ENCODE peak calls at places on chromosomes 5 and 9, in eight cellular contexts. R, J, G, L, M, Y, H and V are unnamed samples.

GRCh38 chr5:13477118-13477737 is 467.3 kb downstream of the DNAH5 start:
- DNase-seq in H (no peak), Y (no peak), J (no peak), G (no peak), R (peak; percentile 89), L (no peak), M (no peak), V (no peak)

GRCh38 chr5:14406554-14406849 is 175.1 kb upstream of the OTULINL start:
- DNase-seq in R (peak; percentile 97), L (no peak), Y (no peak), G (no peak), M (no peak), H (peak; percentile 46), J (no peak), V (no peak)

GRCh38 chr5:141507387-141508091 is 18.7 kb downstream of the PCDHGC5 start:
- DNase-seq in R (peak; percentile 94), H (peak; percentile 52), J (no peak), L (no peak), G (peak; percentile 65), Y (peak; percentile 64), M (no peak), V (peak; percentile 64)

GRCh38 chr5:145697251-145698016 is 137.7 kb downstream of the PRELID2 start:
- DNase-seq in J (peak; percentile 21), H (peak; percentile 19), R (peak; percentile 49), G (no peak), L (no peak), Y (no peak), M (no peak), V (no peak)

GRCh38 chr9:136433043-136433715 is 6.5 kb downstream of the INPP5E start:
- DNase-seq in H (no peak), J (no peak), G (no peak), M (no peak), L (no peak), Y (no peak), R (no peak), V (no peak)

GRCh38 chr5:138257583-138257982 is 16.8 kb downstream of the GFRA3 start:
- DNase-seq in J (no peak), M (no peak), Y (no peak), L (no peak), R (no peak), H (no peak), G (no peak), V (no peak)

GRCh38 chr5:160925281-160925680 is 73.3 kb upstream of the ATP10B start:
- DNase-seq in J (peak; percentile 42), H (no peak), R (no peak), L (no peak), M (no peak), Y (no peak), G (no peak), V (no peak)

GRCh38 chr5:94025788-94026473 is 284.5 kb upstream of the POU5F2 start:
- DNase-seq in H (peak; percentile 47), J (peak; percentile 57), R (no peak), M (no peak), Y (no peak), G (no peak), L (no peak), V (no peak)

GRCh38 chr9:24286761-24287160 is 258.9 kb downstream of the IZUMO3 start:
- DNase-seq in M (no peak), L (no peak), J (no peak), H (no peak), R (no peak), Y (no peak), G (no peak), V (no peak)

GRCh38 chr9:132370592-132370991 is 15.8 kb upstream of the SETX start:
- DNase-seq in M (no peak), Y (no peak), G (no peak), L (no peak), H (no peak), J (no peak), R (no peak), V (no peak)

DNA sequence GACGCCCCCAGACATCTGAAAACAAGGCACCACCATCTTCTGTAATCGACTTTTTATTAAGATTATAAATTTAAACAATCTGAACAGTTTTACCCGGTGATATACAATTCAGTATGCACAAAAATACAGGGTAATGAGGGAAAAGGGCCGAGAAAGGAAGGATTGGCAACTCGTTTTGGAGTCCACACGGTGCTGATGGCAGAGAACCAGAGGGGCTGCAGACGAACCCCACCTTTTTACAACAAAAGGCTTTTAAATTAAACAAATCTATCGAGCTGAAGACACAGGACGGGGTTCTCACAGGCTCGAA is 2.6 kb downstream of the IER5L start:
- DNase-seq in Y (no peak), L (no peak), M (no peak), G (no peak), R (no peak), H (no peak), J (no peak), V (no peak)
- H3K27ac ChIP-seq in Y (peak overlapping the region; percentile 89), L (peak overlapping the region; percentile 100), M (peak overlapping the region; percentile 95), G (peak overlapping the region; percentile 97), R (peak overlapping the region; percentile 97), H (peak overlapping the region; percentile 99), J (peak overlapping the region; percentile 93), V (peak overlapping the region; percentile 100)

GRCh38 chr9:2029666-2030170 is 14.6 kb downstream of the SMARCA2 start:
- DNase-seq in H (no peak), Y (no peak), L (no peak), M (no peak), J (no peak), R (no peak), G (no peak), V (no peak)

GRCh38 chr9:2027761-2028160 is 12.6 kb downstream of the SMARCA2 start:
- DNase-seq in M (no peak), J (no peak), L (no peak), H (no peak), G (no peak), R (no peak), Y (no peak), V (no peak)

GRCh38 chr9:2026598-2026997 is 11.5 kb downstream of the SMARCA2 start:
- DNase-seq in J (no peak), H (no peak), G (no peak), R (no peak), M (no peak), L (no peak), Y (no peak), V (no peak)

GRCh38 chr9:2026181-2026580 is 11.0 kb downstream of the SMARCA2 start:
- DNase-seq in M (no peak), R (no peak), Y (no peak), H (no peak), L (no peak), J (no peak), G (no peak), V (no peak)

GRCh38 chr9:2028888-2029287 is 13.7 kb downstream of the SMARCA2 start:
- DNase-seq in J (no peak), M (no peak), L (no peak), H (no peak), R (no peak), Y (no peak), G (no peak), V (no peak)
- H3K4me3 ChIP-seq in J (no peak overlapping the region), M (no peak overlapping the region), L (no peak overlapping the region), H (no peak overlapping the region), R (no peak overlapping the region), Y (no peak overlapping the region), G (no peak overlapping the region), V (no peak overlapping the region)

GRCh38 chr9:76255781-76256455 is 138.3 kb downstream of the RFK start:
- DNase-seq in L (peak; percentile 81), G (peak; percentile 22), Y (peak; percentile 32), H (peak; percentile 62), R (peak; percentile 98), M (peak; percentile 70), J (peak; percentile 6), V (peak; percentile 54)

GRCh38 chr9:76257224-76257794 is 136.9 kb downstream of the RFK start:
- DNase-seq in R (no peak), Y (peak; percentile 36), M (no peak), H (no peak), G (peak; percentile 34), L (no peak), J (no peak), V (peak; percentile 52)
- H3K27ac ChIP-seq in R (no peak overlapping the region), Y (no peak overlapping the region), M (no peak overlapping the region), H (no peak overlapping the region), G (peak overlapping the region; percentile 69), L (peak overlapping the region; percentile 68), J (no peak overlapping the region), V (no peak overlapping the region)

DNA sequence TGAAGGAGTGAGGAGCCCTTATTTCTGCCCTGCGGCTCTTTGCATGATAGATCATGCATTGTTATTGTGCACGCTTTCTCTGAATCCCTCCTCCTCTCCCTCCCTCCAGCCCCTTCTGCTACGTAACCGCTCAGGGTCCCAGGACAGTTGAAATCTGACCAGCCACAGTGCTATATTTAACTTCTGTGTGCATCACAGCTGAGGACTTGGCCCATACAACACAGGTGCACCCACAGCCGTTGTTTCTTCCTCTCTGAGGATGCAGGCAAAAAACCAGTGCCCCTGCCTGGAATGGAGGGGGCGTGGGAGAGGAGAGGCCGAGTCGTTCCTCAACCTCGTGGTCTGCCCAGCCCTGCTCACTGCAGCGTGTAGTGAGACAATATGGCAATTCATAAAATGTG is 335.6 kb upstream of the CLINT1 start:
- DNase-seq in L (no peak), M (no peak), J (no peak), R (no peak), H (no peak), Y (no peak), G (no peak), V (no peak)
- H3K4me3 ChIP-seq in L (no peak overlapping the region), M (no peak overlapping the region), J (no peak overlapping the region), R (no peak overlapping the region), H (no peak overlapping the region), Y (no peak overlapping the region), G (no peak overlapping the region), V (no peak overlapping the region)

DNA sequence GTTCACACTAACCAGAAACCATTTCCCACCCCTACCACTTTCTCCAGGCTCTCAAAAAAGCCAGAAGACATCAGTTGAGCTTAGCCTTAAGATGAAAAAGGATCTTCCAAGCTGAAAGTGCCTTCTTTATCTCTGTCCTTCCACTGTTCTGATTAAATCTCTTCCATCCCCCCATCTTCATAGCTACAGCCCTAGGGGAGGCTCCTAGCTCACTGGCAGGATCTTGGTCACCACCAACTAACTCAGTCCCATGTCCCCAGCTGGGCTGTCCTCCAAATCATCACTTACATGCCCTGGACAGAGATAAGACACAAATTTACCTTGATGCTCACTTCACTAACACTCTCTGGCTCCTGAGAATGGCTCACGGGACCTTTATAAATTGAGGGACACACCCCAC is 14.3 kb downstream of the LCP2 start:
- DNase-seq in R (no peak), G (no peak), L (no peak), M (no peak), J (no peak), Y (no peak), H (no peak), V (no peak)
- H3K27ac ChIP-seq in R (no peak overlapping the region), G (no peak overlapping the region), L (no peak overlapping the region), M (no peak overlapping the region), J (no peak overlapping the region), Y (no peak overlapping the region), H (no peak overlapping the region), V (no peak overlapping the region)